ENCODE peak calls at places on chromosomes 7 and 10, in eight cellular contexts. One of them, this sample, is unnamed.
A peak's percentile ranks its signal among the peaks of the same experiment; 100 is the strongest.

GRCh38 chr7:158824028-158824427 is 5.3 kb downstream of the ESYT2 start:
- DNase-seq in hypothalamus: no peak
- DNase-seq in CD4-positive, alpha-beta T cell: no peak
- DNase-seq in T-helper 2 cell: peak; percentile 96
- DNase-seq in stimulated activated CD8-positive, alpha-beta memory T cell treated with anti-CD3 and anti-CD28 coated beads, Interleukin-2, amount 100 ng/mL, for 1 hour: no peak
- DNase-seq in PC-3: no peak
- DNase-seq in anterior cingulate cortex: no peak
- DNase-seq in naive thymus-derived CD8-positive, alpha-beta T cell: peak; percentile 79
- DNase-seq in this sample: no peak

GRCh38 chr10:72007246-72007892 is 43.2 kb downstream of the CHST3 start:
- DNase-seq in hypothalamus: no peak
- DNase-seq in PC-3: no peak
- DNase-seq in anterior cingulate cortex: no peak
- DNase-seq in T-helper 2 cell: no peak
- DNase-seq in CD4-positive, alpha-beta T cell: no peak
- DNase-seq in stimulated activated CD8-positive, alpha-beta memory T cell treated with anti-CD3 and anti-CD28 coated beads, Interleukin-2, amount 100 ng/mL, for 1 hour: no peak
- DNase-seq in naive thymus-derived CD8-positive, alpha-beta T cell: no peak
- DNase-seq in this sample: no peak

GRCh38 chr7:117872565-117873055 is 631 bp downstream of the CTTNBP2 start:
- DNase-seq in hypothalamus: peak; percentile 45
- DNase-seq in naive thymus-derived CD8-positive, alpha-beta T cell: no peak
- DNase-seq in T-helper 2 cell: no peak
- DNase-seq in PC-3: no peak
- DNase-seq in CD4-positive, alpha-beta T cell: no peak
- DNase-seq in anterior cingulate cortex: peak; percentile 35
- DNase-seq in stimulated activated CD8-positive, alpha-beta memory T cell treated with anti-CD3 and anti-CD28 coated beads, Interleukin-2, amount 100 ng/mL, for 1 hour: no peak
- DNase-seq in this sample: peak; percentile 20

GRCh38 chr7:47968852-47969774 is 10.3 kb downstream of the HUS1 start:
- DNase-seq in stimulated activated CD8-positive, alpha-beta memory T cell treated with anti-CD3 and anti-CD28 coated beads, Interleukin-2, amount 100 ng/mL, for 1 hour: no peak
- DNase-seq in T-helper 2 cell: peak; percentile 57
- DNase-seq in hypothalamus: no peak
- DNase-seq in CD4-positive, alpha-beta T cell: peak; percentile 28
- DNase-seq in PC-3: peak; percentile 69
- DNase-seq in anterior cingulate cortex: peak; percentile 79
- DNase-seq in naive thymus-derived CD8-positive, alpha-beta T cell: peak; percentile 36
- DNase-seq in this sample: peak; percentile 28

GRCh38 chr7:20260219-20260618 is 43.0 kb upstream of the MACC1 start:
- DNase-seq in CD4-positive, alpha-beta T cell: no peak
- DNase-seq in naive thymus-derived CD8-positive, alpha-beta T cell: no peak
- DNase-seq in hypothalamus: no peak
- DNase-seq in PC-3: no peak
- DNase-seq in stimulated activated CD8-positive, alpha-beta memory T cell treated with anti-CD3 and anti-CD28 coated beads, Interleukin-2, amount 100 ng/mL, for 1 hour: no peak
- DNase-seq in anterior cingulate cortex: no peak
- DNase-seq in T-helper 2 cell: no peak
- DNase-seq in this sample: peak; percentile 5

GRCh38 chr10:109664554-109664953 is 258.8 kb downstream of the XPNPEP1 start:
- DNase-seq in stimulated activated CD8-positive, alpha-beta memory T cell treated with anti-CD3 and anti-CD28 coated beads, Interleukin-2, amount 100 ng/mL, for 1 hour: no peak
- DNase-seq in PC-3: no peak
- DNase-seq in naive thymus-derived CD8-positive, alpha-beta T cell: no peak
- DNase-seq in T-helper 2 cell: no peak
- DNase-seq in hypothalamus: no peak
- DNase-seq in anterior cingulate cortex: no peak
- DNase-seq in CD4-positive, alpha-beta T cell: no peak
- DNase-seq in this sample: no peak

GRCh38 chr10:77792155-77792554 is 134.4 kb downstream of the DLG5 start:
- DNase-seq in PC-3: no peak
- DNase-seq in anterior cingulate cortex: no peak
- DNase-seq in naive thymus-derived CD8-positive, alpha-beta T cell: no peak
- DNase-seq in T-helper 2 cell: no peak
- DNase-seq in stimulated activated CD8-positive, alpha-beta memory T cell treated with anti-CD3 and anti-CD28 coated beads, Interleukin-2, amount 100 ng/mL, for 1 hour: no peak
- DNase-seq in CD4-positive, alpha-beta T cell: no peak
- DNase-seq in hypothalamus: no peak
- DNase-seq in this sample: no peak

GRCh38 chr7:94301024-94301588 is 93.6 kb upstream of the COL1A2 start:
- DNase-seq in PC-3: peak; percentile 91
- DNase-seq in stimulated activated CD8-positive, alpha-beta memory T cell treated with anti-CD3 and anti-CD28 coated beads, Interleukin-2, amount 100 ng/mL, for 1 hour: no peak
- DNase-seq in CD4-positive, alpha-beta T cell: no peak
- DNase-seq in T-helper 2 cell: no peak
- DNase-seq in hypothalamus: no peak
- DNase-seq in naive thymus-derived CD8-positive, alpha-beta T cell: no peak
- DNase-seq in anterior cingulate cortex: no peak
- DNase-seq in this sample: peak; percentile 5

GRCh38 chr10:102674566-102674965 is 30.3 kb downstream of the TRIM8 start:
- DNase-seq in stimulated activated CD8-positive, alpha-beta memory T cell treated with anti-CD3 and anti-CD28 coated beads, Interleukin-2, amount 100 ng/mL, for 1 hour: no peak
- DNase-seq in CD4-positive, alpha-beta T cell: no peak
- DNase-seq in anterior cingulate cortex: no peak
- DNase-seq in T-helper 2 cell: peak; percentile 28
- DNase-seq in PC-3: no peak
- DNase-seq in hypothalamus: no peak
- DNase-seq in naive thymus-derived CD8-positive, alpha-beta T cell: peak; percentile 37
- DNase-seq in this sample: no peak

GRCh38 chr7:94243312-94243711 is 151.4 kb upstream of the COL1A2 start:
- DNase-seq in naive thymus-derived CD8-positive, alpha-beta T cell: no peak
- DNase-seq in CD4-positive, alpha-beta T cell: no peak
- DNase-seq in T-helper 2 cell: no peak
- DNase-seq in stimulated activated CD8-positive, alpha-beta memory T cell treated with anti-CD3 and anti-CD28 coated beads, Interleukin-2, amount 100 ng/mL, for 1 hour: no peak
- DNase-seq in hypothalamus: no peak
- DNase-seq in PC-3: no peak
- DNase-seq in anterior cingulate cortex: no peak
- DNase-seq in this sample: no peak

GRCh38 chr7:41702635-41703371 is at the start of gene INHBA:
- DNase-seq in stimulated activated CD8-positive, alpha-beta memory T cell treated with anti-CD3 and anti-CD28 coated beads, Interleukin-2, amount 100 ng/mL, for 1 hour: no peak
- DNase-seq in anterior cingulate cortex: no peak
- DNase-seq in hypothalamus: no peak
- DNase-seq in CD4-positive, alpha-beta T cell: no peak
- DNase-seq in naive thymus-derived CD8-positive, alpha-beta T cell: no peak
- DNase-seq in T-helper 2 cell: no peak
- DNase-seq in PC-3: peak; percentile 96
- DNase-seq in this sample: no peak

GRCh38 chr7:76225379-76225778 is 23.7 kb downstream of the SRRM3 start:
- DNase-seq in anterior cingulate cortex: no peak
- DNase-seq in stimulated activated CD8-positive, alpha-beta memory T cell treated with anti-CD3 and anti-CD28 coated beads, Interleukin-2, amount 100 ng/mL, for 1 hour: no peak
- DNase-seq in PC-3: peak; percentile 19
- DNase-seq in naive thymus-derived CD8-positive, alpha-beta T cell: no peak
- DNase-seq in CD4-positive, alpha-beta T cell: no peak
- DNase-seq in T-helper 2 cell: peak; percentile 32
- DNase-seq in hypothalamus: no peak
- DNase-seq in this sample: no peak

GRCh38 chr10:20299037-20299557 is 482.9 kb downstream of the PLXDC2 start:
- DNase-seq in naive thymus-derived CD8-positive, alpha-beta T cell: no peak
- DNase-seq in PC-3: no peak
- DNase-seq in CD4-positive, alpha-beta T cell: no peak
- DNase-seq in hypothalamus: no peak
- DNase-seq in T-helper 2 cell: no peak
- DNase-seq in anterior cingulate cortex: no peak
- DNase-seq in stimulated activated CD8-positive, alpha-beta memory T cell treated with anti-CD3 and anti-CD28 coated beads, Interleukin-2, amount 100 ng/mL, for 1 hour: no peak
- DNase-seq in this sample: no peak

GRCh38 chr10:6115411-6115800 is 26.6 kb downstream of the RBM17 start:
- DNase-seq in PC-3: no peak
- DNase-seq in naive thymus-derived CD8-positive, alpha-beta T cell: no peak
- DNase-seq in T-helper 2 cell: no peak
- DNase-seq in stimulated activated CD8-positive, alpha-beta memory T cell treated with anti-CD3 and anti-CD28 coated beads, Interleukin-2, amount 100 ng/mL, for 1 hour: no peak
- DNase-seq in hypothalamus: no peak
- DNase-seq in CD4-positive, alpha-beta T cell: no peak
- DNase-seq in anterior cingulate cortex: no peak
- DNase-seq in this sample: no peak

GRCh38 chr7:98808751-98809460 is 60.9 kb downstream of the TMEM130 start:
- DNase-seq in hypothalamus: no peak
- DNase-seq in CD4-positive, alpha-beta T cell: no peak
- DNase-seq in anterior cingulate cortex: no peak
- DNase-seq in stimulated activated CD8-positive, alpha-beta memory T cell treated with anti-CD3 and anti-CD28 coated beads, Interleukin-2, amount 100 ng/mL, for 1 hour: no peak
- DNase-seq in T-helper 2 cell: no peak
- DNase-seq in naive thymus-derived CD8-positive, alpha-beta T cell: no peak
- DNase-seq in PC-3: no peak
- DNase-seq in this sample: no peak

GRCh38 chr7:28405662-28406061 is 6.7 kb upstream of the CREB5 start:
- DNase-seq in T-helper 2 cell: no peak
- DNase-seq in hypothalamus: no peak
- DNase-seq in PC-3: peak; percentile 79
- DNase-seq in naive thymus-derived CD8-positive, alpha-beta T cell: no peak
- DNase-seq in CD4-positive, alpha-beta T cell: no peak
- DNase-seq in stimulated activated CD8-positive, alpha-beta memory T cell treated with anti-CD3 and anti-CD28 coated beads, Interleukin-2, amount 100 ng/mL, for 1 hour: no peak
- DNase-seq in anterior cingulate cortex: no peak
- DNase-seq in this sample: no peak

GRCh38 chr7:116732788-116733709 is 61.1 kb downstream of the MET start:
- DNase-seq in stimulated activated CD8-positive, alpha-beta memory T cell treated with anti-CD3 and anti-CD28 coated beads, Interleukin-2, amount 100 ng/mL, for 1 hour: no peak
- DNase-seq in PC-3: no peak
- DNase-seq in naive thymus-derived CD8-positive, alpha-beta T cell: no peak
- DNase-seq in T-helper 2 cell: no peak
- DNase-seq in hypothalamus: no peak
- DNase-seq in CD4-positive, alpha-beta T cell: no peak
- DNase-seq in anterior cingulate cortex: no peak
- DNase-seq in this sample: no peak

GRCh38 chr7:51040777-51041176 is 258.1 kb upstream of the GRB10 start:
- DNase-seq in stimulated activated CD8-positive, alpha-beta memory T cell treated with anti-CD3 and anti-CD28 coated beads, Interleukin-2, amount 100 ng/mL, for 1 hour: no peak
- DNase-seq in hypothalamus: no peak
- DNase-seq in T-helper 2 cell: no peak
- DNase-seq in anterior cingulate cortex: no peak
- DNase-seq in PC-3: no peak
- DNase-seq in naive thymus-derived CD8-positive, alpha-beta T cell: no peak
- DNase-seq in CD4-positive, alpha-beta T cell: no peak
- DNase-seq in this sample: no peak

GRCh38 chr7:88789480-88790064 is 6.0 kb downstream of the TEX47 start:
- DNase-seq in PC-3: peak; percentile 60
- DNase-seq in naive thymus-derived CD8-positive, alpha-beta T cell: no peak
- DNase-seq in hypothalamus: no peak
- DNase-seq in anterior cingulate cortex: no peak
- DNase-seq in T-helper 2 cell: peak; percentile 2
- DNase-seq in CD4-positive, alpha-beta T cell: no peak
- DNase-seq in stimulated activated CD8-positive, alpha-beta memory T cell treated with anti-CD3 and anti-CD28 coated beads, Interleukin-2, amount 100 ng/mL, for 1 hour: no peak
- DNase-seq in this sample: no peak

GRCh38 chr7:85186083-85186520 is 754 bp downstream of the SEMA3D start:
- DNase-seq in CD4-positive, alpha-beta T cell: no peak
- DNase-seq in T-helper 2 cell: no peak
- DNase-seq in stimulated activated CD8-positive, alpha-beta memory T cell treated with anti-CD3 and anti-CD28 coated beads, Interleukin-2, amount 100 ng/mL, for 1 hour: no peak
- DNase-seq in anterior cingulate cortex: no peak
- DNase-seq in naive thymus-derived CD8-positive, alpha-beta T cell: no peak
- DNase-seq in PC-3: peak; percentile 62
- DNase-seq in hypothalamus: peak; percentile 47
- DNase-seq in this sample: peak; percentile 26

GRCh38 chr10:47435081-47435480 is 48.8 kb downstream of the ANXA8 start:
- DNase-seq in hypothalamus: no peak
- DNase-seq in naive thymus-derived CD8-positive, alpha-beta T cell: no peak
- DNase-seq in stimulated activated CD8-positive, alpha-beta memory T cell treated with anti-CD3 and anti-CD28 coated beads, Interleukin-2, amount 100 ng/mL, for 1 hour: no peak
- DNase-seq in PC-3: no peak
- DNase-seq in T-helper 2 cell: no peak
- DNase-seq in anterior cingulate cortex: no peak
- DNase-seq in CD4-positive, alpha-beta T cell: no peak
- DNase-seq in this sample: no peak